ENCODE peak calls at places on chromosomes 13 and 19, in four cellular contexts. B is WTC11, L is K562, M is HepG2. I is an unnamed sample.

GRCh38 chr19:11047856-11048255 is 41.4 kb upstream of the LDLR start:
- DNase-seq in B (no peak), L (no peak), M (no peak), I (no peak)

GRCh38 chr19:30666301-30666803 is 294.2 kb downstream of the ZNF536 start:
- DNase-seq in B (peak), L (peak), M (peak), I (no peak)

GRCh38 chr19:28867978-28868377 is 345.0 kb downstream of the UQCRFS1 start:
- DNase-seq in B (no peak), L (no peak), M (no peak), I (no peak)

GRCh38 chr19:15300533-15301194 is 31.7 kb downstream of the BRD4 start:
- DNase-seq in B (no peak), L (no peak), M (no peak), I (no peak)

GRCh38 chr13:33125821-33126570 is 109.8 kb downstream of the KL start:
- DNase-seq in B (no peak), L (no peak), M (peak), I (no peak)

GRCh38 chr19:3506384-3507340 is 551 bp downstream of the FZR1 start:
- DNase-seq in B (no peak), L (peak), M (no peak), I (no peak)

GRCh38 chr13:29077051-29077813 is 257.1 kb downstream of the MTUS2 start:
- DNase-seq in B (no peak), L (no peak), M (no peak), I (no peak)

GRCh38 chr13:28059214-28059613 is 41.2 kb downstream of the FLT3 start:
- DNase-seq in B (peak), L (peak), M (peak), I (no peak)

GRCh38 chr13:46908511-46908910 is 11.7 kb upstream of the HTR2A start:
- DNase-seq in B (no peak), L (no peak), M (no peak), I (no peak)

GRCh38 chr13:78256479-78256878 is 337.8 kb upstream of the EDNRB start:
- DNase-seq in B (no peak), L (no peak), M (no peak), I (no peak)

GRCh38 chr13:83753912-83754624 is 128.2 kb downstream of the SLITRK1 start:
- DNase-seq in B (no peak), L (no peak), M (no peak), I (no peak)

GRCh38 chr13:49307365-49307764 is 59.6 kb downstream of the CDADC1 start:
- DNase-seq in B (no peak), L (no peak), M (no peak), I (no peak)

GRCh38 chr13:101018720-101019119 is 344.1 kb upstream of the TMTC4 start:
- DNase-seq in B (no peak), L (no peak), M (no peak), I (no peak)

GRCh38 chr19:30093966-30094770 is 152.1 kb downstream of the URI1 start:
- DNase-seq in B (no peak), L (no peak), M (no peak), I (no peak)

GRCh38 chr13:41061914-41062837 is 867 bp downstream of the WBP4 start:
- DNase-seq in B (no peak), L (peak), M (no peak), I (no peak)

GRCh38 chr19:12365094-12365371 is 450 bp downstream of the ZNF442 start:
- DNase-seq in B (no peak), L (peak), M (no peak), I (no peak)

GRCh38 chr19:30785728-30786127 is 413.5 kb downstream of the ZNF536 start:
- DNase-seq in B (no peak), L (no peak), M (no peak), I (no peak)

GRCh38 chr13:39602614-39603366 is at the start of gene LHFPL6:
- DNase-seq in B (peak), L (no peak), M (peak), I (no peak)

GRCh38 chr19:58385313-58386165 is 1.5 kb upstream of the RPS5 start:
- DNase-seq in B (no peak), L (no peak), M (no peak), I (no peak)

GRCh38 chr19:48511800-48512503 is at the start of gene LMTK3:
- DNase-seq in B (peak), L (peak), M (no peak), I (no peak)

GRCh38 chr13:41457589-41458186 is 338 bp downstream of the RGCC start:
- DNase-seq in B (peak), L (peak), M (no peak), I (no peak)

DNA sequence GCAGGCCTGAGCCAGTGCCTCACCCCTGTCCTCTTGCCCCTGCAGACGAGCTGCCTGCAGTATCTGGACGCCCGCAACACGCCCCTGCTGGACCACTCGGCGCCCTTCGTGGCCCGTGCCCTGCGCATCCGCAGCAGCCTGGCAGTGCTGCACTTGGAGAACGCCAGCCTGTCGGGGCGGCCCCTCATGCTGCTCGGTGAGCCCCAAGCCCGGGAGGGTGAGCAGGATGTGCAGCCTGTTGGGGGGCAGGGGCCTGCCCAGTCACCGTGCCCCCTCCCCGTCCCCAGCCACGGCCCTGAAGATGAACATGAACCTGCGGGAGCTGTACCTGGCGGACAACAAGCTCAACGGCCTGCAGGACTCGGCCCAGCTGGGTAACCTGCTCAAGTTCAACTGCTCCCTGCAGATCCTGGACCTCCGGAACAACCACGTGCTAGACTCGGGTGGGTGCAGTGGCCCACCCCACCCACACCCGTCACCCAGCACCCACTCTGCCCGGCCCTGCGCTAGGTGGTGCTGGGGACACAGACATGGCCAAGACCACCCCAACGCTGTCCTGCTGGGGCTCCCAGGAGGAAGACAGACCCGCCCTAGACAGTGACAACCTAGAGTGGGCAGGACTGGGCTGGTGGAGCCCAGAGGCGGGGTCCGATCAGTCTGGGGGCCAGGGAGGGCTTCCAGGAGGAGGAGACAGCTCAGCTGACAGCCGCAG is 18.6 kb downstream of the NKPD1 start:
- DNase-seq in B (no peak), L (no peak), M (no peak), I (no peak)
- TF ChIP-seq NR2C2 in B (no peak), L (no peak), M (no peak), I (no peak)

GRCh38 chr19:37763488-37763887 is 15.9 kb downstream of the ZNF573 start:
- DNase-seq in B (no peak), L (no peak), M (no peak), I (no peak)
- TF ChIP-seq CBFB in B (no peak), L (no peak), M (no peak), I (no peak)

GRCh38 chr19:6979341-6979740 is 41.9 kb downstream of the MBD3L2B start:
- DNase-seq in B (no peak), L (no peak), M (no peak), I (no peak)

GRCh38 chr19:6988257-6988656 is 33.0 kb downstream of the MBD3L2B start:
- DNase-seq in B (no peak), L (no peak), M (no peak), I (no peak)

GRCh38 chr19:6987850-6988249 is 33.4 kb downstream of the MBD3L2B start:
- DNase-seq in B (no peak), L (no peak), M (no peak), I (no peak)

DNA sequence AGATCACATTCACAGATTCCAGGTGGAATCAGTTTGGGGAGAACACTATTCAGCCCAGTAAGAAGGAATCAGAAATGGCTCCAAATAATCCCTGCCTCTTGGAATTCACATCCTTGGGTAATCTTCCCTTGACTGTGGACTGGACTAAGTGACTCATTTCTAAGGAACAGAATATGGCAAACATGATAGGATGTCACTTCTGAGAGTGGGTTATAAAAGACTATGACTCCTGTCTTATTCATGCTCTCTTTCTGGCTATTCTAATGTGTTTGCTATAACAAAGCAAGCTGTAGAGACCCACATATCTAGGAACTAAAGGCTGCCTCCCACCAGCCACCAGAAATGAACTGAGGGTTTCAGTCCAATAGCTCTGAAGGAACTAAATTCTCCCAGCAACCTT is 37.8 kb downstream of the MBD3L2B start:
- DNase-seq in B (no peak), L (no peak), M (no peak), I (no peak)
- TF ChIP-seq NR2C2 in B (no peak), L (no peak), M (no peak), I (no peak)

DNA sequence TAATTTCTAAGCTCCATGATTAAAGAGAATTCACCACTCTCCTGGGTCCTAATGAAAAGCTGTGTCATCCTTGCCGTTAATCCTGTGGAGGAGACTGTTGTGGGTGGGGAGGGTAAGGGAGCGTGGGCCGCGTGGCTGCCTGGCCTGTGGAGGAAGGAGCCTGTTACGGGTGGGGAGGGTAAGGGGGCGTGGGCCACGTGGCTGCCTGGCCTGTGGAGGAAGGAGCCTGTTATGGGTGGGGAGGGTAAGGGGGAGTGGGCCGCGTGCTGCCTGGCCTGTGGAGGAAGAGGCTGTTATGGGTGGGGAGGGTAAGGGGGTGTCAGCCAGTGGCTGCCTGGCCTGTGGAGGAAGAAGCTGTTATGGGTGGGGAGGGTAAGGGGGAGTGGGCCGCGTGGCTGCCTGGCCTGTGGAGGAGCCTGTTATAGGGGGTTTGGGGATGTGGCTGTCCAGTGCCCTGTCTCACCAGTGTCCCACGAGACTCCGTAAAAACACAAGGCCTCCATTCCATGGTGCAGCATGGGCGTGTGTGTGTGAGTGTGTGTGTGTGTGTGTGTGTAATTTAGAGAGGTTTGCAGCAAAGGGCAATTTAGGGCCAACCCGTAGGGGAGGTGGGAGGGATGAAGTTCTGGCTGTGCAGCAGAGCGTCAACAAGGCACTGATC is 15.6 kb upstream of the DCUN1D2 start:
- DNase-seq in B (no peak), L (peak), M (no peak), I (no peak)
- TF ChIP-seq CBFB in B (no peak), L (no peak), M (no peak), I (no peak)

DNA sequence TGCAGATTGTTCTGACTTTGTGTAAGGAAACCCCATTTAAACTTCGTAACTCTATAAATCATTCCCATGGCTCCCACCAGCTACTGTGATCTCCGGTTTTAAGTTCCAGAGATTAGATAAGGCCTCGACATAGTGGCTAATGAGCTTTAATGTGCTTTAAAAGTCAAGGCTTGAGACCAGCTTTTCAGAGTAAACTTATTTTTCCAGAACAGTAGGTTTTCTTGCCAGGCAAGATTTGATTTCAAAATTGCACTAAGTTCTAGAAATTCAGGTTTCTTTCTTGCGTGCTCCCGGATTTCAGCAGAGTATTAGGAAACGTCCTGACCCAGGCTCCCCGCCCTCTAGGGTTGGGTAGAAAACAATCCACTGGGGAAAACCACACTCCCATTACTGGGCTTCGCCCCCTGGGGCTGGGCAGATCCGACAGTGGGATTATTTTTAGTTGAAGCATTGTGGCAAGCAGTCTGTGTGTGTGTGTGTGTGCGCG is 43.3 kb downstream of the CRYL1 start:
- DNase-seq in B (no peak), L (no peak), M (no peak), I (no peak)
- TF ChIP-seq NR2C2 in B (no peak), L (no peak), M (no peak), I (no peak)

GRCh38 chr19:1408300-1409203 is 1.2 kb downstream of the DAZAP1 start:
- DNase-seq in B (peak), L (peak), M (no peak), I (no peak)
- TF ChIP-seq CBFB in B (no peak), L (no peak), M (peak), I (no peak)

GRCh38 chr13:73416093-73416492 is 357.3 kb downstream of the KLF5 start:
- DNase-seq in B (no peak), L (no peak), M (no peak), I (no peak)
- TF ChIP-seq NR2C2 in B (no peak), L (no peak), M (no peak), I (no peak)

DNA sequence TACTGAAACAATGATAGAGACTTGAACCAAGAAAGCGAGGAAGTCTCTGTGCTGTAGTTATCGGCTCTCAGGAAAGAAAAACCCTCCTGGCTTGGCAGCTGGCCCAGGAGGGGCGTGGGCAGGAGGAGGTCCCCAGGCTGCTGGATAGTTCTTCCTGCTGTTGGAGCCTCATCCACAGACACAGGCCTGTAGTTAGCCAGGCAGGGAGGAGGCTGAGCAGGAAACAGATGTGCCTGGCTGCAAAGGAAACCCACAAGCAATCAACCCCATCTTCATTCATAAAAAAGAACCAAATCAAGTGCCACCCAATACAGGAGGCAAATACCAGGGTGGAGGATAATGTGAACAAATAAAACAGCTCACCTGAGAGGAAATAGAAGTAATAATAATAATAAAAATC is 86.2 kb downstream of the IRS2 start:
- DNase-seq in B (no peak), L (peak), M (no peak), I (no peak)
- TF ChIP-seq CBFB in B (no peak), L (no peak), M (no peak), I (no peak)

I was measured in GM12878.